ENCODE peak calls at places on chromosomes 5 and 9, in ten cellular contexts. One of them, this sample, is unnamed.

GRCh38 chr5:177129206-177129605 is 4.4 kb upstream of the NSD1 start:
- DNase-seq in A549: no peak
- DNase-seq in adrenal gland: no peak
- DNase-seq in stomach: no peak
- DNase-seq in body of pancreas: no peak
- DNase-seq in Peyer's patch: peak
- DNase-seq in sigmoid colon: peak
- DNase-seq in IMR-90: no peak
- DNase-seq in prostate gland: no peak
- DNase-seq in ovary: no peak
- DNase-seq in this sample: no peak

GRCh38 chr9:22208846-22209585 is 199.9 kb upstream of the CDKN2B start:
- DNase-seq in stomach: no peak
- DNase-seq in prostate gland: no peak
- DNase-seq in ovary: no peak
- DNase-seq in Peyer's patch: no peak
- DNase-seq in A549: peak
- DNase-seq in IMR-90: no peak
- DNase-seq in body of pancreas: no peak
- DNase-seq in sigmoid colon: no peak
- DNase-seq in adrenal gland: no peak
- DNase-seq in this sample: no peak

GRCh38 chr9:123998970-123999621 is 12.5 kb upstream of the LHX2 start:
- DNase-seq in IMR-90: no peak
- DNase-seq in Peyer's patch: no peak
- DNase-seq in A549: no peak
- DNase-seq in sigmoid colon: no peak
- DNase-seq in ovary: no peak
- DNase-seq in stomach: no peak
- DNase-seq in prostate gland: no peak
- DNase-seq in body of pancreas: no peak
- DNase-seq in adrenal gland: no peak
- DNase-seq in this sample: peak

GRCh38 chr5:1516615-1517601 is 6.9 kb downstream of the LPCAT1 start:
- DNase-seq in adrenal gland: peak
- DNase-seq in IMR-90: peak
- DNase-seq in Peyer's patch: peak
- DNase-seq in stomach: peak
- DNase-seq in ovary: peak
- DNase-seq in prostate gland: no peak
- DNase-seq in body of pancreas: peak
- DNase-seq in sigmoid colon: peak
- DNase-seq in A549: peak
- DNase-seq in this sample: peak

GRCh38 chr5:96614110-96614691 is 48.0 kb upstream of the CAST start:
- DNase-seq in IMR-90: peak
- DNase-seq in Peyer's patch: no peak
- DNase-seq in ovary: peak
- DNase-seq in adrenal gland: peak
- DNase-seq in A549: peak
- DNase-seq in stomach: peak
- DNase-seq in sigmoid colon: peak
- DNase-seq in prostate gland: peak
- DNase-seq in body of pancreas: peak
- DNase-seq in this sample: peak

GRCh38 chr9:112028242-112029221 is 131.9 kb downstream of the UGCG start:
- DNase-seq in sigmoid colon: no peak
- DNase-seq in body of pancreas: no peak
- DNase-seq in IMR-90: no peak
- DNase-seq in prostate gland: no peak
- DNase-seq in stomach: no peak
- DNase-seq in ovary: no peak
- DNase-seq in adrenal gland: no peak
- DNase-seq in Peyer's patch: no peak
- DNase-seq in A549: peak
- DNase-seq in this sample: no peak

GRCh38 chr9:27131731-27132130 is 22.7 kb downstream of the TEK start:
- DNase-seq in IMR-90: peak
- DNase-seq in sigmoid colon: no peak
- DNase-seq in prostate gland: no peak
- DNase-seq in ovary: no peak
- DNase-seq in body of pancreas: no peak
- DNase-seq in stomach: no peak
- DNase-seq in Peyer's patch: no peak
- DNase-seq in adrenal gland: no peak
- DNase-seq in A549: no peak
- DNase-seq in this sample: no peak

GRCh38 chr9:82271099-82271498 is 282.5 kb downstream of the SPATA31D1 start:
- DNase-seq in body of pancreas: no peak
- DNase-seq in adrenal gland: no peak
- DNase-seq in sigmoid colon: no peak
- DNase-seq in ovary: no peak
- DNase-seq in prostate gland: no peak
- DNase-seq in A549: no peak
- DNase-seq in stomach: no peak
- DNase-seq in Peyer's patch: no peak
- DNase-seq in IMR-90: peak
- DNase-seq in this sample: no peak

GRCh38 chr9:133286523-133286922 is 11.5 kb upstream of the ABO start:
- DNase-seq in body of pancreas: no peak
- DNase-seq in stomach: no peak
- DNase-seq in prostate gland: no peak
- DNase-seq in adrenal gland: peak
- DNase-seq in IMR-90: no peak
- DNase-seq in Peyer's patch: no peak
- DNase-seq in ovary: no peak
- DNase-seq in A549: no peak
- DNase-seq in sigmoid colon: no peak
- DNase-seq in this sample: no peak

GRCh38 chr5:56415356-56415765 is 182.2 kb upstream of the ANKRD55 start:
- DNase-seq in Peyer's patch: no peak
- DNase-seq in stomach: peak
- DNase-seq in IMR-90: peak
- DNase-seq in prostate gland: no peak
- DNase-seq in body of pancreas: peak
- DNase-seq in A549: peak
- DNase-seq in ovary: no peak
- DNase-seq in sigmoid colon: peak
- DNase-seq in adrenal gland: peak
- DNase-seq in this sample: no peak
- TF ChIP-seq POLR2A in Peyer's patch: no peak
- TF ChIP-seq POLR2A in stomach: no peak
- TF ChIP-seq POLR2A in IMR-90: no peak
- TF ChIP-seq POLR2A in prostate gland: no peak
- TF ChIP-seq POLR2A in body of pancreas: peak
- TF ChIP-seq POLR2A in A549: no peak
- TF ChIP-seq POLR2A in ovary: no peak
- TF ChIP-seq POLR2A in sigmoid colon: no peak
- TF ChIP-seq POLR2A in adrenal gland: no peak
- TF ChIP-seq POLR2A in this sample: no peak

GRCh38 chr5:154406231-154406630 is 39.6 kb upstream of the SAP30L start:
- DNase-seq in sigmoid colon: peak
- DNase-seq in IMR-90: no peak
- DNase-seq in A549: no peak
- DNase-seq in stomach: no peak
- DNase-seq in Peyer's patch: no peak
- DNase-seq in prostate gland: no peak
- DNase-seq in body of pancreas: no peak
- DNase-seq in adrenal gland: no peak
- DNase-seq in ovary: peak
- DNase-seq in this sample: no peak

GRCh38 chr5:154403234-154403633 is 42.6 kb upstream of the SAP30L start:
- DNase-seq in Peyer's patch: no peak
- DNase-seq in stomach: no peak
- DNase-seq in body of pancreas: no peak
- DNase-seq in A549: no peak
- DNase-seq in prostate gland: no peak
- DNase-seq in IMR-90: peak
- DNase-seq in sigmoid colon: no peak
- DNase-seq in ovary: peak
- DNase-seq in adrenal gland: no peak
- DNase-seq in this sample: no peak

GRCh38 chr5:154403776-154404387 is 41.9 kb upstream of the SAP30L start:
- DNase-seq in stomach: no peak
- DNase-seq in ovary: peak
- DNase-seq in body of pancreas: no peak
- DNase-seq in A549: no peak
- DNase-seq in Peyer's patch: no peak
- DNase-seq in prostate gland: no peak
- DNase-seq in adrenal gland: no peak
- DNase-seq in sigmoid colon: no peak
- DNase-seq in IMR-90: no peak
- DNase-seq in this sample: no peak

GRCh38 chr5:154406826-154407225 is 39.0 kb upstream of the SAP30L start:
- DNase-seq in prostate gland: no peak
- DNase-seq in body of pancreas: no peak
- DNase-seq in IMR-90: peak
- DNase-seq in ovary: no peak
- DNase-seq in sigmoid colon: no peak
- DNase-seq in adrenal gland: no peak
- DNase-seq in stomach: no peak
- DNase-seq in Peyer's patch: no peak
- DNase-seq in A549: no peak
- DNase-seq in this sample: no peak

GRCh38 chr5:154405078-154405792 is 40.6 kb upstream of the SAP30L start:
- DNase-seq in IMR-90: peak
- DNase-seq in prostate gland: peak
- DNase-seq in ovary: peak
- DNase-seq in A549: peak
- DNase-seq in stomach: peak
- DNase-seq in body of pancreas: peak
- DNase-seq in Peyer's patch: peak
- DNase-seq in sigmoid colon: peak
- DNase-seq in adrenal gland: peak
- DNase-seq in this sample: peak
- H3K4me3 ChIP-seq in IMR-90: peak
- H3K4me3 ChIP-seq in prostate gland: peak
- H3K4me3 ChIP-seq in ovary: peak
- H3K4me3 ChIP-seq in A549: no peak
- H3K4me3 ChIP-seq in stomach: peak
- H3K4me3 ChIP-seq in body of pancreas: no peak
- H3K4me3 ChIP-seq in Peyer's patch: peak
- H3K4me3 ChIP-seq in sigmoid colon: no peak
- H3K4me3 ChIP-seq in adrenal gland: no peak
- H3K4me3 ChIP-seq in this sample: peak

GRCh38 chr9:38662763-38663593 is 42.6 kb upstream of the ANKRD18A start:
- DNase-seq in body of pancreas: no peak
- DNase-seq in adrenal gland: no peak
- DNase-seq in stomach: no peak
- DNase-seq in IMR-90: no peak
- DNase-seq in prostate gland: no peak
- DNase-seq in A549: peak
- DNase-seq in Peyer's patch: no peak
- DNase-seq in sigmoid colon: no peak
- DNase-seq in ovary: no peak
- DNase-seq in this sample: no peak
- TF ChIP-seq CTCF in body of pancreas: no peak
- TF ChIP-seq CTCF in adrenal gland: no peak
- TF ChIP-seq CTCF in stomach: no peak
- TF ChIP-seq CTCF in IMR-90: peak
- TF ChIP-seq CTCF in prostate gland: no peak
- TF ChIP-seq CTCF in A549: peak
- TF ChIP-seq CTCF in Peyer's patch: no peak
- TF ChIP-seq CTCF in sigmoid colon: no peak
- TF ChIP-seq CTCF in ovary: no peak
- TF ChIP-seq CTCF in this sample: no peak

GRCh38 chr9:137204731-137205125 is 720 bp downstream of the TMEM203 start:
- DNase-seq in Peyer's patch: no peak
- DNase-seq in body of pancreas: no peak
- DNase-seq in sigmoid colon: no peak
- DNase-seq in ovary: no peak
- DNase-seq in stomach: no peak
- DNase-seq in prostate gland: no peak
- DNase-seq in A549: no peak
- DNase-seq in IMR-90: no peak
- DNase-seq in adrenal gland: no peak
- DNase-seq in this sample: peak

GRCh38 chr9:137202966-137203365 is 2.4 kb upstream of the TPRN start:
- DNase-seq in ovary: no peak
- DNase-seq in prostate gland: no peak
- DNase-seq in sigmoid colon: no peak
- DNase-seq in A549: no peak
- DNase-seq in body of pancreas: no peak
- DNase-seq in adrenal gland: no peak
- DNase-seq in stomach: no peak
- DNase-seq in Peyer's patch: no peak
- DNase-seq in IMR-90: no peak
- DNase-seq in this sample: no peak

GRCh38 chr9:137200311-137201204 is at the start of gene TPRN:
- DNase-seq in body of pancreas: peak
- DNase-seq in ovary: peak
- DNase-seq in Peyer's patch: peak
- DNase-seq in IMR-90: peak
- DNase-seq in stomach: peak
- DNase-seq in prostate gland: peak
- DNase-seq in A549: peak
- DNase-seq in adrenal gland: peak
- DNase-seq in sigmoid colon: peak
- DNase-seq in this sample: peak

GRCh38 chr9:137201205-137201868 is 796 bp upstream of the TPRN start:
- DNase-seq in Peyer's patch: no peak
- DNase-seq in adrenal gland: no peak
- DNase-seq in ovary: no peak
- DNase-seq in body of pancreas: no peak
- DNase-seq in prostate gland: no peak
- DNase-seq in A549: no peak
- DNase-seq in stomach: no peak
- DNase-seq in IMR-90: no peak
- DNase-seq in sigmoid colon: no peak
- DNase-seq in this sample: no peak

DNA sequence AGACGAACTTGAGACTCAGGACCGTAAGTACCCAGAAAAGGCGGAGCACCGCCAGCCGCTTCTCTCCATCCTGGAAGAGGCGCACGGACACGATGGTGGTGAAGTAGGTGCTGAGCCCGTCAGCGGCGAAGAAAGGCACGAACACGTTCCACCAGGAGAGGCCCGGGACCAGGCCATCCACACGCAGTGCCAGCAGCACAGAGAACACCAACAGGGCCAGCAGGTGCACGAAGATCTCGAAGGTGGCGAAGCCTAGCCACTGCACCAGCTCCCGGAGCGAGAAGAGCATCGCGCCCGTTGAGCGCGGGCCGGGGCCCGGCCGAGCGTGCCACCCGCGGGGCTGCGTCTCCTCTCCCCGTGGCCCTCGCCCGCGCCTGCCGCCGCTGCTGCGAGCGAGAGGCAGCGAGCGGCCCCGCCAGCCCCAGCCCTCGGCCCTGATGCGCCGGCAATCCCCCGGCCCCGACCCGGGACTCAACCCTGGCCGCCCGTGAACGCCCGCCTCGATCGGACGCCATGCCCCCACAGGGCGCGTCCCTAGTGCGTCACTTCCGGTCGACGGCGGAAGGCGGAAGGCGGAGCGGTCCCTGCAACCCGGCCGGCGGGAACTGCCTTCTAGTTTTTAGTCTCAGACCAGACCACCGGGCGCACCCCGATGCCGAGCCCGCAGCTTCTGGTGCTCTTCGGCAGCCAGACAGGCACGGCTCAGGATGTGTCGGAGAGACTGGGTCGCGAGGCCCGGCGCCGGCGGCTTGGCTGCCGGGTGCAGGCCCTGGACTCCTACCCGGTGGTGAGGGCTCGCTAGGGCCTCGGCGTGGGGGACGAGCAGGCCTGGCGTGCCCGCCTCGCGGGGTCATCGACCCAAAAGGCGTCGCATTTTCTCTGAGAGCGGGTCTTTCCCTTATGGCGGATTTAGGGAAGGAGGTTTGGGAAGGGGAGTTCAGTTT is at the start of the genes NDOR1 and TMEM203:
- DNase-seq in sigmoid colon: peak
- DNase-seq in Peyer's patch: peak
- DNase-seq in prostate gland: peak
- DNase-seq in body of pancreas: peak
- DNase-seq in stomach: peak
- DNase-seq in A549: peak
- DNase-seq in adrenal gland: peak
- DNase-seq in ovary: peak
- DNase-seq in IMR-90: peak
- DNase-seq in this sample: peak
- TF ChIP-seq POLR2A in sigmoid colon: peak
- TF ChIP-seq POLR2A in Peyer's patch: peak
- TF ChIP-seq POLR2A in prostate gland: peak
- TF ChIP-seq POLR2A in body of pancreas: peak
- TF ChIP-seq POLR2A in stomach: peak
- TF ChIP-seq POLR2A in A549: peak
- TF ChIP-seq POLR2A in adrenal gland: peak
- TF ChIP-seq POLR2A in ovary: peak
- TF ChIP-seq POLR2A in IMR-90: peak
- TF ChIP-seq POLR2A in this sample: peak